ENCODE peak calls at places on chromosome 20, in ten cellular contexts. G is PC-9, K is adrenal gland, V is A549, Q is heart left ventricle, C is psoas muscle, D is fibroblast of lung, T is PC-3, A is cardiac muscle cell, Z is transverse colon. E is an unnamed sample.

GRCh38 chr20:48597521-48598302 is 230.1 kb downstream of the PREX1 start:
- DNase-seq in G (peak), K (no peak), V (no peak), Q (no peak), C (no peak), D (no peak), T (no peak), A (no peak), Z (peak), E (no peak)

GRCh38 chr20:59850018-59850641 is 83.3 kb downstream of the SYCP2 start:
- DNase-seq in G (no peak), K (no peak), V (peak), Q (no peak), C (no peak), D (peak), T (peak), A (peak), Z (no peak), E (no peak)

GRCh38 chr20:9051508-9051907 is 17.4 kb upstream of the PLCB4 start:
- DNase-seq in G (peak), K (peak), V (peak), Q (no peak), C (no peak), D (peak), T (peak), A (no peak), Z (no peak), E (peak)

GRCh38 chr20:36817496-36817895 is 43.9 kb upstream of the DSN1 start:
- DNase-seq in G (no peak), K (no peak), V (no peak), Q (no peak), C (no peak), D (no peak), T (no peak), A (no peak), Z (no peak), E (no peak)

GRCh38 chr20:684676-685319 is 9.2 kb upstream of the SCRT2 start:
- DNase-seq in G (no peak), K (no peak), V (no peak), Q (no peak), C (no peak), D (no peak), T (no peak), A (no peak), Z (no peak), E (no peak)

GRCh38 chr20:5526516-5526915 is 209.8 kb upstream of the PROKR2 start:
- DNase-seq in G (no peak), K (no peak), V (no peak), Q (no peak), C (no peak), D (no peak), T (no peak), A (no peak), Z (no peak), E (no peak)

GRCh38 chr20:63594043-63594561 is 20.1 kb upstream of the HELZ2 start:
- DNase-seq in G (no peak), K (no peak), V (no peak), Q (no peak), C (no peak), D (peak), T (peak), A (no peak), Z (no peak), E (peak)

GRCh38 chr20:6882911-6883310 is 115.4 kb downstream of the BMP2 start:
- DNase-seq in G (no peak), K (no peak), V (no peak), Q (no peak), C (no peak), D (no peak), T (peak), A (no peak), Z (no peak), E (no peak)

GRCh38 chr20:49724637-49725606 is 11.2 kb upstream of the B4GALT5 start:
- DNase-seq in G (peak), K (peak), V (no peak), Q (peak), C (peak), D (peak), T (peak), A (no peak), Z (no peak), E (no peak)

GRCh38 chr20:8431538-8432434 is 299.7 kb downstream of the PLCB1 start:
- DNase-seq in G (no peak), K (peak), V (no peak), Q (peak), C (peak), D (no peak), T (no peak), A (peak), Z (peak), E (no peak)

GRCh38 chr20:35306931-35307517 is 14.8 kb upstream of the FAM83C start:
- DNase-seq in G (peak), K (peak), V (peak), Q (no peak), C (peak), D (peak), T (peak), A (peak), Z (peak), E (peak)

GRCh38 chr20:1333462-1334369 is 4.8 kb upstream of the SDCBP2 start:
- DNase-seq in G (no peak), K (no peak), V (no peak), Q (peak), C (no peak), D (no peak), T (no peak), A (no peak), Z (no peak), E (no peak)

GRCh38 chr20:47960277-47960676 is 175.0 kb upstream of the SULF2 start:
- DNase-seq in G (no peak), K (peak), V (no peak), Q (no peak), C (peak), D (no peak), T (no peak), A (no peak), Z (no peak), E (no peak)

GRCh38 chr20:32474009-32474716 is 111.0 kb downstream of the NOL4L start:
- DNase-seq in G (no peak), K (peak), V (no peak), Q (no peak), C (no peak), D (no peak), T (no peak), A (no peak), Z (no peak), E (no peak)

GRCh38 chr20:1187605-1188171 is 2.9 kb upstream of the TMEM74B start:
- DNase-seq in G (no peak), K (no peak), V (peak), Q (no peak), C (no peak), D (no peak), T (no peak), A (no peak), Z (no peak), E (no peak)

GRCh38 chr20:44073011-44073674 is 113.8 kb downstream of the JPH2 start:
- DNase-seq in G (no peak), K (peak), V (no peak), Q (no peak), C (peak), D (no peak), T (no peak), A (no peak), Z (no peak), E (no peak)

GRCh38 chr20:62578294-62578897 is 63.9 kb upstream of the SLCO4A1 start:
- DNase-seq in G (no peak), K (no peak), V (peak), Q (no peak), C (no peak), D (no peak), T (peak), A (no peak), Z (no peak), E (no peak)

GRCh38 chr20:62580052-62580451 is 62.3 kb upstream of the SLCO4A1 start:
- DNase-seq in G (no peak), K (no peak), V (peak), Q (no peak), C (no peak), D (no peak), T (no peak), A (no peak), Z (no peak), E (no peak)

GRCh38 chr20:62575976-62576722 is 66.2 kb upstream of the SLCO4A1 start:
- DNase-seq in G (no peak), K (no peak), V (no peak), Q (no peak), C (peak), D (no peak), T (no peak), A (no peak), Z (no peak), E (no peak)

GRCh38 chr20:62576815-62577214 is 65.5 kb upstream of the SLCO4A1 start:
- DNase-seq in G (no peak), K (peak), V (no peak), Q (no peak), C (no peak), D (peak), T (peak), A (peak), Z (no peak), E (peak)

DNA sequence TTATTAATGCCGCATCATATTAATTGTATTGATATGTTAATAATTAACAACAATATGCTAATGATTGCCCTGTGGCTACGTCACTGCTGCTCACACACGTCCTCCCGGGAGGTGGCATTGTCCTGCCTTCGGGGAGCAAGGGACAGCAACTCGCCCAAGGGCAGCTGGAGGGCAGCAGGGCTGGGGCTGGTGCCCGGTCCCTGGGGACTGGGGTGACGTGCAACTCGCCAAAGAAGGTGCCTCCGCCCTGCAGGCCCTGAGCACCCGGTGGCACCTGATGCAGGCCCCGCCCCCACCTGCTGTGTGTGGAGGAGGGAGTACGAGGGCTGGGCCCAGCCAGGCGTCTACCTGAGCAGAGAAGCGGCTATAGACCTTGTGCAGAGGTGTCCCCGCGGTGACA is 64.9 kb upstream of the SLCO4A1 start:
- DNase-seq in G (peak), K (no peak), V (no peak), Q (no peak), C (peak), D (no peak), T (peak), A (no peak), Z (peak), E (no peak)
- H3K27ac ChIP-seq in G (no peak), K (no peak), V (no peak), Q (no peak), C (no peak), D (no peak), T (no peak), A (no peak), Z (no peak), E (no peak)

DNA sequence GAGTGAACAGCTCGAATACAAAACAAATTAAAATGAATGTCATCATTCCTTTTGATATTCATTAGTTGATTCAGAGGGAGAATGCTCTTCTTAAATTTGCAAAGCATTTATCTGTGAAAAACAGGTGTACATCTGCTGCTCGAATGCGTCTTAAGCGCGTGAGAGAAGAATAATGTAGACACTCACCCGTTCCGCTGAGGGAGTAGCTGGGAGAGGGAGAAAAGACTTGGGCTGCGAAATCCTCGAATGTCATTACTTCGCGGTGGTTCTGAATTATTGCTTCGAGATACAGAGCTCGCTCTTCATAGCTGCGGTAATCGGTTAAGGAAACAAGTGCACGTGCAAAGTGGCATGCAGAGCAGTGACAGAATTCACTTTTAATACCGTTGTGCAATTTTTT is 43.9 kb downstream of the INSM1 start:
- DNase-seq in G (no peak), K (no peak), V (no peak), Q (no peak), C (no peak), D (no peak), T (no peak), A (no peak), Z (no peak), E (no peak)
- TF ChIP-seq CTCF in G (no peak), K (no peak), V (no peak), Q (no peak), C (no peak), D (no peak), T (no peak), A (no peak), Z (no peak), E (no peak)

DNA sequence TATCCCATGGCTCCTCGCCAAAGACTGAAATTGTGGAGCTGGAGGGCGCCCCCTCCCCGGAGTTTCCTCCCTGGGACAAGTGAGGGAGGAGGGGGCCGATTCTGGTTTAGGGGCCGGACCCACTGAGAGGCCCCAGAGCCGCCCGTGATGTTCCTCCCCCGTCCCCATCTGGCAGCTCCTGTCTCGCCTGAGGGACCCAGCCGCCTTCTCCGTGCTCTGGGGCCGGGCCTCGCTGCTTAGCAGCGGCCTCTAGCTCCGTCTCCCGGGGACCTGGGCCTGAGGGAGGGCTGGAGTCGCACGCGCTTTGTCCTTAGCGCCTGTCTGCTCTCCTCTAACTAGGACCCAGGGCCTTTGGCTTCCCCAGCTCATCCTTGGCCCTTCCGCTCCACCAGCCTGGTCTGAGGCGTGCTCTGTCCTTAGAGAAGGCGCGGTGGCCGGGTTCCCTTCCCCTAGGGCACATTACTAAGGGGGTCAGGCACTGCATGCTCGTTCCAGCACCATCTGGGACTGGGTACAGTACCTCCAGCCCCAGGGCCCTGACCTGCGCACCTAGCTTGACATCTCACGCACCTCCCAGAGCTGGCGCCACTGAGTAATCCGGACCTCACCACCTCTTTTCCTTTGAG is 29.8 kb downstream of the SLC12A5 start:
- DNase-seq in G (no peak), K (no peak), V (no peak), Q (no peak), C (no peak), D (no peak), T (no peak), A (peak), Z (no peak), E (no peak)
- H3K4me3 ChIP-seq in G (no peak), K (no peak), V (no peak), Q (peak), C (peak), D (no peak), T (no peak), A (no peak), Z (no peak), E (peak)

GRCh38 chr20:45372241-45372640 is 5.9 kb downstream of the TP53TG5 start:
- DNase-seq in G (no peak), K (no peak), V (no peak), Q (no peak), C (no peak), D (no peak), T (no peak), A (no peak), Z (no peak), E (no peak)

GRCh38 chr20:45372646-45373352 is 5.3 kb downstream of the TP53TG5 start:
- DNase-seq in G (no peak), K (no peak), V (no peak), Q (no peak), C (peak), D (no peak), T (no peak), A (no peak), Z (no peak), E (no peak)

GRCh38 chr20:45373353-45374100 is 4.6 kb downstream of the TP53TG5 start:
- DNase-seq in G (peak), K (peak), V (peak), Q (peak), C (peak), D (peak), T (peak), A (peak), Z (peak), E (peak)

GRCh38 chr20:45374966-45375365 is 3.2 kb downstream of the TP53TG5 start:
- DNase-seq in G (no peak), K (no peak), V (no peak), Q (no peak), C (no peak), D (no peak), T (no peak), A (no peak), Z (no peak), E (no peak)

GRCh38 chr20:45374101-45374467 is 4.0 kb downstream of the TP53TG5 start:
- DNase-seq in G (no peak), K (no peak), V (no peak), Q (no peak), C (no peak), D (no peak), T (no peak), A (no peak), Z (no peak), E (no peak)
- H3K27ac ChIP-seq in G (no peak), K (no peak), V (no peak), Q (no peak), C (peak), D (no peak), T (no peak), A (no peak), Z (peak), E (no peak)

DNA sequence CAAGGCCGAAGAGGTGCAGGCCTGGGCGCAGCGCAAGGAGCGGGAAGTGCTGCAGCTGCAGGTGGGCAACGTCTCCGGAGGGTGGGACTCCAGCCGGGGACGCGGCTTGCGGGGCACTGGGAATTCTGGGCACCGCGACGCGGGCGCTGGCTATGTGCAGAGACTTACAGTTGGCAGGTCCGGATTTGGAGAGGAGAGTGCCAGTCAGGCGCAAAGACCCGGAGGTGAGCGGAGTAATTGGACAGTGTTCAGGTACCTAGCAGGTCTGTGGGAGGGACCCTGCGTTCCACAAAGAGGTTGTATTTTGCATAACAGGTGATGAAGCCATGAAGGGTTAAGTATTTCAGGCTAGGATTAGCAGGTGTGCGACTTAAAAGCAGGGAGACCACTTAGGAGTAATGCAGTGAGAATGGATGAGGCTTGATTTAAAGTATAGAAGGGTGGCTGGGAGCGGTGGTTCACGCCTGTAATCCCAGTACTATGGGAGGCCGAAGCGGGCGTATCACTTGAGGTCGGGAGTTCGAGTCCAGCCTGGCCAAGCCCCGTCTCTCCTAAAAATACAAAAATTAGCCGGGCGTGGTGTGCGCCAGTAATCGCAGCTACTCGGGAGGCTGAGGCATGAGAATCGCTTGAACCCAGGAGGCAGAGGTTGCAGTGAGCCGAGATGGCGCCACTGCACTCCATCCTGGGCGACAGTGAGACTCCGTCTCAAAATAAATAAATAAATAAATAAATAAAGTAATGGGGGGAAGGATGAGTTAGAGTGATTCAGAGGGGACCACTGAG is 1.0 kb downstream of the MRPS26 start:
- DNase-seq in G (peak), K (no peak), V (peak), Q (no peak), C (no peak), D (no peak), T (peak), A (no peak), Z (no peak), E (peak)
- TF ChIP-seq CTCF in G (no peak), K (no peak), V (no peak), Q (no peak), C (no peak), D (no peak), T (no peak), A (no peak), Z (no peak), E (no peak)

GRCh38 chr20:33719277-33719988 is 677 bp downstream of the PXMP4 start:
- DNase-seq in G (no peak), K (no peak), V (no peak), Q (no peak), C (no peak), D (no peak), T (no peak), A (no peak), Z (peak), E (no peak)
- H3K4me3 ChIP-seq in G (peak), K (peak), V (peak), Q (peak), C (peak), D (peak), T (no peak), A (peak), Z (peak), E (peak)

GRCh38 chr20:17969884-17970409 is 1.1 kb downstream of the MGME1 start:
- DNase-seq in G (no peak), K (peak), V (no peak), Q (peak), C (peak), D (peak), T (peak), A (peak), Z (peak), E (peak)

GRCh38 chr20:17972121-17972520 is 3.3 kb downstream of the MGME1 start:
- DNase-seq in G (no peak), K (no peak), V (no peak), Q (no peak), C (no peak), D (peak), T (peak), A (no peak), Z (no peak), E (no peak)

GRCh38 chr20:17968366-17969275 is at the start of the genes MGME1 and SNX5:
- DNase-seq in G (peak), K (peak), V (peak), Q (peak), C (peak), D (peak), T (peak), A (peak), Z (peak), E (peak)

GRCh38 chr20:17969276-17969883 is 562 bp downstream of the MGME1 start:
- DNase-seq in G (no peak), K (peak), V (peak), Q (peak), C (peak), D (peak), T (peak), A (peak), Z (peak), E (no peak)

GRCh38 chr20:17971571-17972013 is 2.8 kb downstream of the MGME1 start:
- DNase-seq in G (no peak), K (no peak), V (no peak), Q (no peak), C (no peak), D (peak), T (peak), A (peak), Z (no peak), E (peak)
- H3K27ac ChIP-seq in G (peak), K (peak), V (peak), Q (no peak), C (peak), D (no peak), T (no peak), A (peak), Z (peak), E (peak)